ENCODE peak calls at places on chromosome 14, in five cellular contexts. One of them, this sample, is unnamed.

GRCh38 chr14:91398707-91399106 is 18.9 kb downstream of the CCDC88C start:
- DNase-seq in HCT116: no peak
- DNase-seq in K562: no peak
- DNase-seq in GM12878: no peak
- DNase-seq in HepG2: no peak
- DNase-seq in this sample: peak

GRCh38 chr14:76514599-76514998 is 138.7 kb downstream of the ESRRB start:
- DNase-seq in HCT116: peak
- DNase-seq in HepG2: peak
- DNase-seq in K562: peak
- DNase-seq in GM12878: no peak
- DNase-seq in this sample: peak

GRCh38 chr14:75579882-75580281 is 1.5 kb downstream of the FLVCR2 start:
- DNase-seq in HepG2: no peak
- DNase-seq in HCT116: no peak
- DNase-seq in K562: no peak
- DNase-seq in GM12878: no peak
- DNase-seq in this sample: no peak

GRCh38 chr14:28515571-28515970 is 251.0 kb upstream of the FOXG1 start:
- DNase-seq in K562: no peak
- DNase-seq in HCT116: no peak
- DNase-seq in GM12878: no peak
- DNase-seq in HepG2: no peak
- DNase-seq in this sample: no peak

GRCh38 chr14:104096751-104097700 is 11.5 kb downstream of the ASPG start:
- DNase-seq in HCT116: no peak
- DNase-seq in GM12878: no peak
- DNase-seq in K562: no peak
- DNase-seq in HepG2: no peak
- DNase-seq in this sample: no peak

GRCh38 chr14:106318700-106319099 is 792.3 kb downstream of the TMEM121 start:
- DNase-seq in GM12878: no peak
- DNase-seq in HepG2: no peak
- DNase-seq in K562: peak
- DNase-seq in HCT116: no peak
- DNase-seq in this sample: no peak

GRCh38 chr14:75911883-75912282 is 69.9 kb downstream of the TGFB3 start:
- DNase-seq in K562: no peak
- DNase-seq in GM12878: no peak
- DNase-seq in HCT116: no peak
- DNase-seq in HepG2: no peak
- DNase-seq in this sample: no peak

GRCh38 chr14:31926652-31927347 is 150.3 kb upstream of the ARHGAP5 start:
- DNase-seq in HCT116: no peak
- DNase-seq in K562: no peak
- DNase-seq in GM12878: no peak
- DNase-seq in HepG2: peak
- DNase-seq in this sample: no peak

GRCh38 chr14:21091784-21092146 is 6.7 kb downstream of the ZNF219 start:
- DNase-seq in HCT116: no peak
- DNase-seq in K562: no peak
- DNase-seq in HepG2: no peak
- DNase-seq in GM12878: no peak
- DNase-seq in this sample: no peak

GRCh38 chr14:73627033-73627432 is 14.7 kb downstream of the ACOT6 start:
- DNase-seq in HCT116: no peak
- DNase-seq in GM12878: no peak
- DNase-seq in K562: no peak
- DNase-seq in HepG2: no peak
- DNase-seq in this sample: no peak

GRCh38 chr14:73694083-73694482 is 20.1 kb downstream of the PNMA1 start:
- DNase-seq in HCT116: no peak
- DNase-seq in GM12878: no peak
- DNase-seq in HepG2: no peak
- DNase-seq in K562: no peak
- DNase-seq in this sample: no peak

GRCh38 chr14:25032092-25032784 is 17.7 kb downstream of the STXBP6 start:
- DNase-seq in HCT116: no peak
- DNase-seq in K562: peak
- DNase-seq in HepG2: peak
- DNase-seq in GM12878: no peak
- DNase-seq in this sample: peak

GRCh38 chr14:53509227-53509822 is 356.2 kb upstream of the DDHD1 start:
- DNase-seq in HCT116: no peak
- DNase-seq in HepG2: no peak
- DNase-seq in GM12878: no peak
- DNase-seq in K562: no peak
- DNase-seq in this sample: no peak

GRCh38 chr14:90301580-90302181 is 30.1 kb downstream of the NRDE2 start:
- DNase-seq in K562: peak
- DNase-seq in GM12878: no peak
- DNase-seq in HepG2: peak
- DNase-seq in HCT116: no peak
- DNase-seq in this sample: peak

GRCh38 chr14:80850197-80850814 is 91.2 kb downstream of the CEP128 start:
- DNase-seq in HCT116: peak
- DNase-seq in K562: peak
- DNase-seq in GM12878: no peak
- DNase-seq in HepG2: peak
- DNase-seq in this sample: peak

GRCh38 chr14:80587096-80587724 is 354.3 kb downstream of the CEP128 start:
- DNase-seq in HCT116: peak
- DNase-seq in HepG2: peak
- DNase-seq in K562: no peak
- DNase-seq in GM12878: peak
- DNase-seq in this sample: peak

GRCh38 chr14:55805250-55805649 is 225.2 kb downstream of the KTN1 start:
- DNase-seq in HepG2: no peak
- DNase-seq in K562: no peak
- DNase-seq in HCT116: no peak
- DNase-seq in GM12878: no peak
- DNase-seq in this sample: no peak

GRCh38 chr14:73762375-73762822 is 48.2 kb upstream of the PNMA1 start:
- DNase-seq in GM12878: peak
- DNase-seq in HCT116: no peak
- DNase-seq in HepG2: no peak
- DNase-seq in K562: peak
- DNase-seq in this sample: no peak

GRCh38 chr14:73787760-73788508 is 63.7 kb upstream of the PTGR2 start:
- DNase-seq in K562: peak
- DNase-seq in GM12878: no peak
- DNase-seq in HCT116: no peak
- DNase-seq in HepG2: no peak
- DNase-seq in this sample: no peak

GRCh38 chr14:90194706-90195105 is 61.6 kb upstream of the PSMC1 start:
- DNase-seq in HCT116: no peak
- DNase-seq in GM12878: no peak
- DNase-seq in HepG2: no peak
- DNase-seq in K562: no peak
- DNase-seq in this sample: no peak

GRCh38 chr14:86168376-86168775 is 638.4 kb downstream of the FLRT2 start:
- DNase-seq in HCT116: no peak
- DNase-seq in K562: no peak
- DNase-seq in GM12878: no peak
- DNase-seq in HepG2: no peak
- DNase-seq in this sample: no peak

GRCh38 chr14:53043107-53043704 is 92.4 kb upstream of the FERMT2 start:
- DNase-seq in K562: no peak
- DNase-seq in GM12878: no peak
- DNase-seq in HepG2: no peak
- DNase-seq in HCT116: no peak
- DNase-seq in this sample: no peak

GRCh38 chr14:58572092-58572853 is 65.5 kb upstream of the DACT1 start:
- DNase-seq in HepG2: peak
- DNase-seq in HCT116: no peak
- DNase-seq in GM12878: no peak
- DNase-seq in K562: no peak
- DNase-seq in this sample: no peak

GRCh38 chr14:90040411-90040810 is 21.4 kb upstream of the KCNK13 start:
- DNase-seq in K562: no peak
- DNase-seq in HCT116: no peak
- DNase-seq in HepG2: no peak
- DNase-seq in GM12878: no peak
- DNase-seq in this sample: no peak

GRCh38 chr14:24196071-24197061 is 1.1 kb upstream of the TM9SF1 start:
- DNase-seq in K562: peak
- DNase-seq in GM12878: peak
- DNase-seq in HCT116: no peak
- DNase-seq in HepG2: peak
- DNase-seq in this sample: no peak

GRCh38 chr14:94769413-94770250 is at the start of gene GSC:
- DNase-seq in GM12878: no peak
- DNase-seq in HepG2: no peak
- DNase-seq in HCT116: no peak
- DNase-seq in K562: no peak
- DNase-seq in this sample: peak

DNA sequence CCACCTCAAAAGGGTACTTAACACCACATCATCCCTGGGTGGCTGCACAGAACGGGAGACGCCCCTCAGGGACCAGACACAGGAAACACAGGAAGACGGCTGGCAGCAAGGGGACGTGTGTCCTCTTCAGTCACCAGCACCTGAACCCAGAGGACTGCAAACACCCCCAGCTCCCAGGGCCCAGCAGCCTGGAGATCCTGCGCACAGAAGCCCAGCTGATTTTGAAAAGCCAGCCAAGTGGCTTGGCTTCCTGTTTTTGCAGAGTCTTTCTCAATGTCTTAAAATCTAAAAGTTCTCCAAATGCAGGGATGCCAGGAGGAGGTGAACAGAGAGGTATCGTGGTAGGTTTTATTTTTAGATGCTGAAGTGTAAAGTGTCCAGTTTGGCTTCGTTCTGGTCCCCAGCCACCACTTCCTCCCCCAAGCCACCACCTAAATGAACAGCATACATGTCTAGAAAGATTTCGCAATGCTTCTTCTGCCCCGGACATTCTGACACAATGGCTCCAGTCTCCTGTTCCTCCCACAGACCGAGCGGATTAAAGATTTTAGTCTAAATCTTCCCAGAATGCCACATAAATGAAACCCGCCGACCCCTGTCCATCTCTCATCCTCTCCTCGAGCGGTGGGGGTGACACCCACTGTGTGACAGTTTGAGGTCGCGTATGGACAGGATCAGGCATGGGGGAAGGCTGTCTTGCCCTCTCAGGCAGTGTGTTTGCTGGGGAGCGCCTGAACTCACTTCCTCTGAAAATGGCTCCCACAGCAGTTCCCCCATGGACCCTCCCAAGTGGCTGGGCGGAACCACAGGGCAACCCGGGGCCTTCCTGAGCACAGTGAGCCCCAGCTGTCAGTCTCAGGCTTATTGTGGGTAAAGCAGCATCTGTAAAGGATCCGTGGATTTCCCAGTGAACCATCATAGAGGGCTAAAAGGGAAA is 41.6 kb downstream of the ITPK1 start:
- DNase-seq in HepG2: peak
- DNase-seq in HCT116: no peak
- DNase-seq in K562: no peak
- DNase-seq in GM12878: no peak
- DNase-seq in this sample: no peak
- TF ChIP-seq JUND in HepG2: no peak
- TF ChIP-seq JUND in HCT116: no peak
- TF ChIP-seq JUND in K562: no peak
- TF ChIP-seq JUND in GM12878: no peak
- TF ChIP-seq JUND in this sample: no peak

GRCh38 chr14:39015360-39015961 is 87.6 kb downstream of the SEC23A start:
- DNase-seq in K562: peak
- DNase-seq in HepG2: peak
- DNase-seq in HCT116: peak
- DNase-seq in GM12878: no peak
- DNase-seq in this sample: peak
- TF ChIP-seq JUND in K562: no peak
- TF ChIP-seq JUND in HepG2: no peak
- TF ChIP-seq JUND in HCT116: no peak
- TF ChIP-seq JUND in GM12878: no peak
- TF ChIP-seq JUND in this sample: no peak

DNA sequence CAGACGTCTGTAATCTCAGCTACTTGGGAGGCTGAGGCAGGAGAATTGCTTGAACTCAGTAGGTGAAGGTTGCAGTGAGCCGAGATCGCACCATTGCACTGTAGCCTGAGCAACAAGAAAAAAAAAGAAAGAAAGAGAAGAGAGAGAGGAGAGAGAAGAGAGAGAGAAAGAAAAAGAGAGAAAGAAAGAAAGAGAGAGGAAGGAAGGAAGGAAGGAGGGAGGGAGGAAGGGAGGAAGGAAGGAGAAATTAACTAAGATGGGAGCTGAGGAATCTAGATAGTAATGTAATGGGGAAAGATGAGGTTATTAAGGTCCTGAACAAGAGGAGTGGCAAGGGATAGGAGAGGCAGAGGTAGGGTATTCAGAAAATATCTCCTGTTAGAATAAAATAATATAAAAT is 17.4 kb upstream of the SGPP1 start:
- DNase-seq in HepG2: no peak
- DNase-seq in HCT116: no peak
- DNase-seq in K562: no peak
- DNase-seq in GM12878: no peak
- DNase-seq in this sample: no peak
- TF ChIP-seq JUND in HepG2: no peak
- TF ChIP-seq JUND in HCT116: no peak
- TF ChIP-seq JUND in K562: no peak
- TF ChIP-seq JUND in GM12878: no peak
- TF ChIP-seq JUND in this sample: no peak

GRCh38 chr14:77761205-77761931 is 412 bp upstream of the SNW1 start:
- DNase-seq in HCT116: no peak
- DNase-seq in K562: peak
- DNase-seq in GM12878: peak
- DNase-seq in HepG2: peak
- DNase-seq in this sample: no peak
- TF ChIP-seq JUND in HCT116: no peak
- TF ChIP-seq JUND in K562: no peak
- TF ChIP-seq JUND in GM12878: no peak
- TF ChIP-seq JUND in HepG2: no peak
- TF ChIP-seq JUND in this sample: no peak

DNA sequence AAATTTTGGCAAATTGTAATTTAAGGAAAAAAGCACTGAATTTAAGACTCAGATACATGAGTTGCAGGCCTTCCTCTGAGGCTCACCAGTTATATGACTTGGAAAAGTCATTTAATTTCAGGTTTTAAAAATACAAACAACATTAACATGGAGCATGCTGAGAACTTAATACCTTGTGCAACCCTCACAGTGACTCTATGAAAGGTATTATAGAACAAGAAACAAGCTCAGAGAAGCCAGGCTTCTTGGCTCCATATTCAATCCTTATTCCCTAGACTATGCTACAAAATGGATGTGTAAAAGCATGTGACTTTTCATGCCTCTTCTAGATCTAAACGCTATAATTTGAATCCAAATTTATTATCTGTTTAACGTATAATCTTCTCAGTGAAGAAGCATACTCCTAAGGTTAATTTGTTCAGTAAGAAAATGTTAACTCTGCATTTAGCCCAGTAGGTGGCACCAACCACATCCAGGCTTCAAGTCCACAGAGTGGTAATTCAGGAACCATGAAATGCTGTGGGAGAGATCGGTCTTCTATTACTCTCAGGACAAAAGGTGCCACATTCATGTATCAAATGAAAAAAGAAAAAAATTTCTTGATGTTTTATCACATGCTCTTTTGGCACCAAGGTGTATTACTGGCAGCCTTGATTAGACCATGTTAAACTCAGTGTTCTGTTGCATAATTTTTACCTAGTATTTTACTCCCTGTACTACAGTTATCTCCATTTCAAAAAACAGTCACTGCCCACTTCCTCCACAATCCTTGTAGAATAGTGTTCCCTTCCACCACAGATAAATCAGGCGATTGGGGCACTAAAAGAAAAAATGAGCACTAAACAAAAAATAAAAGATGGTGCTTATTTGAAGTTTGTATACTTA is 9.3 kb downstream of the CCDC196 start:
- DNase-seq in K562: peak
- DNase-seq in HepG2: peak
- DNase-seq in GM12878: peak
- DNase-seq in HCT116: peak
- DNase-seq in this sample: peak
- TF ChIP-seq JUND in K562: no peak
- TF ChIP-seq JUND in HepG2: no peak
- TF ChIP-seq JUND in GM12878: no peak
- TF ChIP-seq JUND in HCT116: peak
- TF ChIP-seq JUND in this sample: no peak

This sample was measured in T47D.